ENCODE peak calls at places on chromosomes 6 and 20, in six cellular contexts. S, O, M, Z, T and H are unnamed samples.

GRCh38 chr6:4281341-4282293 is 146.2 kb upstream of the ECI2 start:
- DNase-seq in S (peak), M (peak), T (peak), Z (peak), O (no peak), H (peak)

GRCh38 chr6:12882761-12883290 is 166.3 kb downstream of the PHACTR1 start:
- DNase-seq in S (no peak), O (no peak), Z (no peak), T (no peak), M (no peak), H (no peak)

GRCh38 chr20:50304883-50305635 is 114.4 kb downstream of the CEBPB start:
- DNase-seq in M (no peak), S (peak), T (no peak), O (peak), Z (peak), H (peak)

GRCh38 chr6:81562169-81562568 is 190.3 kb downstream of the TENT5A start:
- DNase-seq in S (peak), M (no peak), Z (no peak), T (no peak), O (peak), H (no peak)

GRCh38 chr6:2237001-2237400 is 8.4 kb downstream of the GMDS start:
- DNase-seq in O (peak), T (no peak), S (peak), Z (no peak), M (no peak), H (no peak)

GRCh38 chr20:33105336-33105924 is 26.0 kb downstream of the BPIFB4 start:
- DNase-seq in S (no peak), O (no peak), T (no peak), M (no peak), Z (no peak), H (no peak)

GRCh38 chr6:111566873-111567517 is 38.7 kb downstream of the TRAF3IP2 start:
- DNase-seq in T (no peak), O (no peak), M (no peak), Z (peak), S (no peak), H (no peak)

GRCh38 chr20:6265204-6265904 is 142.5 kb upstream of the FERMT1 start:
- DNase-seq in S (peak), Z (no peak), T (peak), O (peak), M (no peak), H (no peak)

GRCh38 chr6:143068001-143068400 is 7.3 kb downstream of the AIG1 start:
- DNase-seq in Z (no peak), T (no peak), M (no peak), S (peak), O (no peak), H (no peak)

GRCh38 chr6:20028143-20028542 is 184.1 kb downstream of the MBOAT1 start:
- DNase-seq in T (no peak), O (no peak), M (no peak), S (no peak), Z (no peak), H (no peak)